ENCODE peak calls at places on chromosomes 7 and 10, in seven cellular contexts. P is CD4-positive, alpha-beta T cell; I is hypothalamus; U is stimulated activated CD8-positive, alpha-beta memory T cell treated with anti-CD3 and anti-CD28 coated beads, Interleukin-4, amount 100 ng/mL, for 4 hours; V is effector CD4-positive, alpha-beta T cell; N is SK-N-DZ; W is globus pallidus. D is an unnamed sample.

GRCh38 chr10:79239275-79239779 is 107.9 kb upstream of the PPIF start:
- DNase-seq in P (no peak), I (peak), U (no peak), V (no peak), N (peak), W (peak), D (peak)

GRCh38 chr7:1670894-1671875 is 1.1 kb downstream of the ELFN1 start:
- DNase-seq in P (no peak), I (no peak), U (no peak), V (no peak), N (no peak), W (no peak), D (no peak)

GRCh38 chr7:107123392-107123791 is 45.4 kb upstream of the HBP1 start:
- DNase-seq in P (no peak), I (no peak), U (no peak), V (no peak), N (no peak), W (no peak), D (no peak)

GRCh38 chr10:61860964-61861758 is 40.3 kb upstream of the ARID5B start:
- DNase-seq in P (no peak), I (no peak), U (no peak), V (no peak), N (no peak), W (no peak), D (no peak)

GRCh38 chr10:94366382-94366781 is 3.6 kb upstream of the NOC3L start:
- DNase-seq in P (no peak), I (no peak), U (no peak), V (no peak), N (no peak), W (no peak), D (no peak)

GRCh38 chr10:61974611-61975010 is 73.1 kb downstream of the ARID5B start:
- DNase-seq in P (no peak), I (peak), U (no peak), V (no peak), N (peak), W (peak), D (peak)

GRCh38 chr10:1142596-1142995 is 86.4 kb downstream of the WDR37 start:
- DNase-seq in P (no peak), I (no peak), U (no peak), V (no peak), N (no peak), W (peak), D (peak)

GRCh38 chr7:139777948-139778841 is at the start of gene HIPK2:
- DNase-seq in P (peak), I (peak), U (peak), V (peak), N (peak), W (peak), D (no peak)

GRCh38 chr10:121609426-121610380 is 11.5 kb upstream of the FGFR2 start:
- DNase-seq in P (no peak), I (no peak), U (no peak), V (no peak), N (no peak), W (no peak), D (no peak)

GRCh38 chr7:81604075-81604807 is 165.6 kb downstream of the HGF start:
- DNase-seq in P (no peak), I (no peak), U (no peak), V (no peak), N (no peak), W (no peak), D (no peak)

GRCh38 chr7:156616269-156617202 is 24.0 kb upstream of the RNF32 start:
- DNase-seq in P (no peak), I (no peak), U (no peak), V (no peak), N (no peak), W (no peak), D (no peak)

GRCh38 chr7:44801890-44802289 is 5.4 kb downstream of the PPIA start:
- DNase-seq in P (no peak), I (no peak), U (no peak), V (no peak), N (no peak), W (no peak), D (no peak)

GRCh38 chr7:36138209-36138608 is 14.8 kb upstream of the EEPD1 start:
- DNase-seq in P (no peak), I (no peak), U (no peak), V (no peak), N (no peak), W (no peak), D (no peak)

GRCh38 chr7:142711722-142712616 is 37.3 kb upstream of the PRSS1 start:
- DNase-seq in P (peak), I (no peak), U (no peak), V (no peak), N (peak), W (no peak), D (no peak)

GRCh38 chr7:79282051-79282694 is 171.3 kb downstream of the MAGI2 start:
- DNase-seq in P (no peak), I (peak), U (no peak), V (no peak), N (peak), W (peak), D (peak)

GRCh38 chr10:3806603-3807002 is 21.6 kb upstream of the KLF6 start:
- DNase-seq in P (no peak), I (no peak), U (no peak), V (no peak), N (no peak), W (no peak), D (no peak)

GRCh38 chr10:25061711-25062455 is 45.5 kb downstream of the THNSL1 start:
- DNase-seq in P (no peak), I (no peak), U (no peak), V (no peak), N (no peak), W (no peak), D (no peak)

GRCh38 chr7:142140560-142140959 is 29.0 kb downstream of the MGAM2 start:
- DNase-seq in P (no peak), I (no peak), U (no peak), V (no peak), N (no peak), W (no peak), D (no peak)

GRCh38 chr10:17423641-17424186 is 30.7 kb downstream of the ST8SIA6 start:
- DNase-seq in P (no peak), I (no peak), U (no peak), V (no peak), N (no peak), W (no peak), D (no peak)

GRCh38 chr10:60444494-60445064 is 54.9 kb upstream of the ANK3 start:
- DNase-seq in P (no peak), I (no peak), U (no peak), V (no peak), N (peak), W (peak), D (peak)

GRCh38 chr10:16902606-16903005 is 85.4 kb upstream of the RSU1 start:
- DNase-seq in P (no peak), I (no peak), U (no peak), V (no peak), N (no peak), W (no peak), D (no peak)

GRCh38 chr10:3010819-3011422 is 56.4 kb upstream of the PFKP start:
- DNase-seq in P (no peak), I (no peak), U (no peak), V (no peak), N (peak), W (no peak), D (no peak)

GRCh38 chr10:37707829-37708578 is 149.4 kb downstream of the ZNF248 start:
- DNase-seq in P (no peak), I (no peak), U (no peak), V (no peak), N (no peak), W (no peak), D (peak)

GRCh38 chr7:28312973-28313372 is 99.3 kb upstream of the CREB5 start:
- DNase-seq in P (no peak), I (no peak), U (no peak), V (no peak), N (no peak), W (no peak), D (no peak)

GRCh38 chr7:20331231-20331880 is 656 bp downstream of the ITGB8 start:
- DNase-seq in P (no peak), I (peak), U (no peak), V (no peak), N (peak), W (peak), D (peak)

GRCh38 chr10:131487822-131488221 is 176.3 kb upstream of the TCERG1L start:
- DNase-seq in P (no peak), I (no peak), U (no peak), V (no peak), N (no peak), W (no peak), D (no peak)

GRCh38 chr10:6838118-6838517 is 258.0 kb upstream of the PRKCQ start:
- DNase-seq in P (no peak), I (no peak), U (no peak), V (no peak), N (no peak), W (peak), D (peak)

GRCh38 chr7:44310221-44310848 is 15.1 kb downstream of the CAMK2B start:
- DNase-seq in P (no peak), I (no peak), U (no peak), V (no peak), N (no peak), W (no peak), D (no peak)

GRCh38 chr7:42976371-42976770 is 44.2 kb downstream of the MRPL32 start:
- DNase-seq in P (no peak), I (no peak), U (no peak), V (no peak), N (no peak), W (no peak), D (no peak)

GRCh38 chr10:16777473-16778370 is 39.5 kb downstream of the RSU1 start:
- DNase-seq in P (no peak), I (no peak), U (no peak), V (no peak), N (peak), W (peak), D (peak)

GRCh38 chr10:110629680-110630191 is 14.4 kb upstream of the RBM20 start:
- DNase-seq in P (no peak), I (no peak), U (no peak), V (no peak), N (no peak), W (no peak), D (no peak)

GRCh38 chr7:26199301-26200112 is 1.0 kb downstream of the HNRNPA2B1 start:
- DNase-seq in P (peak), I (peak), U (peak), V (peak), N (peak), W (peak), D (peak)